ENCODE peak calls at places on chromosomes 1 and 21, in five cellular contexts. B is AG08395, J is upper lobe of right lung, L is NCI-H2171 treated with DMSO at 0.1 percent for 48 hours, A is cardiac fibroblast. X is an unnamed sample.

GRCh38 chr21:41777934-41778815 is 11.3 kb upstream of the RIPK4 start:
- DNase-seq in J (peak; percentile 91), L (peak; percentile 60), B (peak; percentile 89), A (peak; percentile 94), X (peak; percentile 91)

GRCh38 chr1:246527402-246528088 is 20.5 kb upstream of the SMYD3 start:
- DNase-seq in L (no peak), J (no peak), A (peak; percentile 6), B (no peak), X (peak; percentile 38)

GRCh38 chr1:22296701-22297591 is 154.0 kb upstream of the WNT4 start:
- DNase-seq in A (no peak), B (no peak), J (no peak), L (no peak), X (peak; percentile 36)

GRCh38 chr1:85806236-85806965 is 98.2 kb upstream of the ZNHIT6 start:
- DNase-seq in A (no peak), B (no peak), L (no peak), J (no peak), X (no peak)

GRCh38 chr1:220905650-220906560 is 26.7 kb downstream of the HLX start:
- DNase-seq in L (no peak), A (no peak), B (no peak), J (no peak), X (no peak)

GRCh38 chr1:219265026-219265515 is 91.4 kb downstream of the LYPLAL1 start:
- DNase-seq in J (no peak), A (no peak), B (no peak), L (no peak), X (no peak)

GRCh38 chr1:30915491-30916230 is 7.1 kb upstream of the SDC3 start:
- DNase-seq in L (no peak), B (no peak), A (no peak), J (peak; percentile 58), X (no peak)

GRCh38 chr1:2859219-2859880 is 57.9 kb upstream of the TTC34 start:
- DNase-seq in L (no peak), B (no peak), A (no peak), J (no peak), X (no peak)

GRCh38 chr1:162956922-162957321 is 95.9 kb upstream of the CCDC190 start:
- DNase-seq in A (no peak), L (no peak), B (peak; percentile 38), J (no peak), X (peak; percentile 51)

GRCh38 chr1:15413563-15414449 is 4.1 kb downstream of the EFHD2 start:
- DNase-seq in J (no peak), B (no peak), A (no peak), L (no peak), X (no peak)

GRCh38 chr21:35086357-35086756 is 37.3 kb upstream of the RUNX1 start:
- DNase-seq in B (peak; percentile 41), A (peak; percentile 38), L (no peak), J (no peak), X (peak; percentile 33)

GRCh38 chr21:37915516-37915915 is 741 bp downstream of the KCNJ6 start:
- DNase-seq in L (peak; percentile 79), J (no peak), B (no peak), A (no peak), X (peak; percentile 50)

GRCh38 chr21:44572959-44573583 is 458 bp upstream of the KRTAP10-4 start:
- DNase-seq in A (no peak), B (no peak), L (no peak), J (peak; percentile 45), X (no peak)

GRCh38 chr1:206736878-206737728 is 33.5 kb upstream of the IL19 start:
- DNase-seq in L (no peak), B (no peak), A (no peak), J (no peak), X (no peak)

GRCh38 chr1:59570524-59570923 is 244.2 kb upstream of the HOOK1 start:
- DNase-seq in B (no peak), A (peak; percentile 34), J (no peak), L (no peak), X (no peak)

X was measured in AG10803.